ENCODE peak calls at places on chromosomes 2 and 18, in ten cellular contexts. P is transverse colon, A is prostate gland, T is Caco-2, N is A549, E is mucosa of descending colon, F is ovary, Q is sigmoid colon, G is lower lobe of right lung, S is mammary epithelial cell. M is an unnamed sample. For H3K4me1, the result is how much of the 10 kb centered on the place peaks cover.

GRCh38 chr2:234258562-234259141 is 208.2 kb downstream of the SPP2 start:
- DNase-seq in F (no peak), P (no peak), G (no peak), E (no peak), A (no peak), S (peak), Q (no peak), T (peak), N (no peak), M (no peak)

GRCh38 chr2:200525066-200525465 is 941 bp upstream of the SGO2 start:
- DNase-seq in Q (no peak), A (no peak), S (no peak), G (no peak), P (no peak), T (no peak), F (no peak), E (no peak), N (no peak), M (no peak)

GRCh38 chr18:1663879-1664705 is 759.4 kb downstream of the ADCYAP1 start:
- DNase-seq in P (peak), N (peak), A (no peak), G (peak), F (peak), S (peak), E (peak), T (peak), Q (no peak), M (peak)

GRCh38 chr2:200756618-200757321 is 54.9 kb upstream of the BZW1 start:
- DNase-seq in P (peak), F (no peak), E (peak), S (peak), T (peak), G (no peak), Q (no peak), N (peak), A (no peak), M (no peak)

GRCh38 chr2:215773728-215774127 is 239.6 kb downstream of the MREG start:
- DNase-seq in Q (no peak), T (no peak), F (no peak), A (no peak), S (peak), P (no peak), N (peak), E (no peak), G (peak), M (no peak)

GRCh38 chr2:37928377-37928776 is 3.3 kb downstream of the RMDN2 start:
- DNase-seq in G (no peak), P (no peak), S (no peak), T (no peak), F (no peak), E (peak), Q (no peak), A (no peak), N (no peak), M (no peak)

GRCh38 chr2:1829831-1830230 is 85.5 kb upstream of the PXDN start:
- DNase-seq in T (no peak), A (no peak), F (no peak), N (no peak), G (no peak), S (no peak), P (no peak), E (no peak), Q (no peak), M (no peak)

GRCh38 chr2:149921911-149922616 is 334.5 kb upstream of the MMADHC start:
- DNase-seq in E (no peak), F (no peak), P (no peak), T (no peak), Q (no peak), N (no peak), A (no peak), S (peak), G (no peak), M (no peak)

GRCh38 chr2:205642562-205643350 is 39.5 kb upstream of the NRP2 start:
- DNase-seq in A (no peak), Q (no peak), T (no peak), E (no peak), S (no peak), P (no peak), F (no peak), N (no peak), G (no peak), M (no peak)

GRCh38 chr18:43883886-43884285 is 606.6 kb upstream of the SYT4 start:
- DNase-seq in A (no peak), N (no peak), T (no peak), E (no peak), Q (no peak), P (no peak), G (no peak), S (no peak), F (no peak), M (no peak)

GRCh38 chr2:135745545-135745944 is 3.9 kb downstream of the UBXN4 start:
- DNase-seq in T (no peak), E (no peak), Q (no peak), P (no peak), F (no peak), A (no peak), S (peak), N (no peak), G (no peak), M (no peak)

GRCh38 chr2:42809876-42810125 is 17.4 kb upstream of the HAAO start:
- DNase-seq in T (peak), P (peak), Q (peak), N (peak), E (peak), S (peak), A (peak), F (peak), G (peak), M (peak)

GRCh38 chr2:201933792-201934229 is 99.8 kb upstream of the FZD7 start:
- DNase-seq in N (no peak), T (no peak), P (no peak), S (no peak), A (no peak), Q (no peak), E (no peak), F (no peak), G (no peak), M (no peak)

GRCh38 chr2:21427606-21428005 is 303.8 kb downstream of the TDRD15 start:
- DNase-seq in N (no peak), A (no peak), F (no peak), Q (no peak), P (no peak), S (no peak), E (no peak), G (no peak), T (no peak), M (no peak)

GRCh38 chr18:28086530-28087172 is 90.3 kb downstream of the CDH2 start:
- DNase-seq in A (no peak), N (no peak), Q (no peak), F (no peak), P (no peak), E (no peak), T (no peak), S (peak), G (no peak), M (no peak)

GRCh38 chr18:22385718-22386117 is 32.0 kb downstream of the CTAGE1 start:
- DNase-seq in E (no peak), G (no peak), T (no peak), P (no peak), N (no peak), S (peak), F (no peak), A (no peak), Q (no peak), M (no peak)

GRCh38 chr2:212539145-212539880 is 711 bp upstream of the ERBB4 start:
- DNase-seq in A (peak), T (peak), N (no peak), F (peak), Q (peak), G (peak), E (peak), S (no peak), P (no peak), M (peak)

GRCh38 chr2:207394812-207395534 is 134.8 kb upstream of the CREB1 start:
- DNase-seq in E (no peak), N (peak), P (no peak), S (peak), G (no peak), A (no peak), Q (no peak), T (no peak), F (peak), M (no peak)

GRCh38 chr2:105525201-105525600 is 126.3 kb upstream of the FHL2 start:
- DNase-seq in F (no peak), T (no peak), S (no peak), Q (no peak), E (no peak), N (no peak), G (no peak), P (no peak), A (no peak), M (no peak)

GRCh38 chr2:145994910-145995309 is 1475.0 kb upstream of the ZEB2 start:
- DNase-seq in T (no peak), N (no peak), A (no peak), S (no peak), Q (no peak), E (no peak), G (no peak), P (no peak), F (no peak), M (no peak)

GRCh38 chr2:15968280-15969178 is 28.2 kb downstream of the MYCN start:
- DNase-seq in G (no peak), P (no peak), T (peak), E (no peak), A (no peak), S (peak), Q (no peak), F (no peak), N (no peak), M (no peak)

GRCh38 chr18:61333746-61334490 is 688 bp downstream of the CDH20 start:
- DNase-seq in P (no peak), G (no peak), F (no peak), N (no peak), T (no peak), A (no peak), S (peak), Q (no peak), E (no peak), M (no peak)

GRCh38 chr2:224308267-224308911 is 93.5 kb downstream of the FAM124B start:
- DNase-seq in F (no peak), P (no peak), S (no peak), T (no peak), E (no peak), A (no peak), N (no peak), Q (no peak), G (no peak), M (no peak)

GRCh38 chr2:149613712-149614111 is 26.1 kb upstream of the MMADHC start:
- DNase-seq in P (no peak), Q (no peak), E (no peak), S (no peak), G (no peak), T (no peak), N (no peak), F (no peak), A (no peak), M (no peak)

GRCh38 chr18:54787616-54788015 is 40.7 kb upstream of the RAB27B start:
- DNase-seq in G (no peak), N (no peak), A (no peak), T (no peak), Q (no peak), P (no peak), S (no peak), E (no peak), F (no peak), M (no peak)

GRCh38 chr2:100235098-100235497 is 87.2 kb downstream of the LONRF2 start:
- DNase-seq in G (no peak), A (no peak), F (no peak), T (no peak), N (no peak), Q (no peak), S (no peak), P (peak), E (no peak), M (no peak)

GRCh38 chr2:232951891-232952290 is 61.2 kb downstream of the NGEF start:
- DNase-seq in N (peak), P (no peak), F (no peak), S (peak), E (no peak), G (no peak), A (no peak), Q (no peak), T (no peak), M (no peak)

GRCh38 chr2:36329746-36330145 is 25.8 kb upstream of the CRIM1 start:
- DNase-seq in T (no peak), F (no peak), E (no peak), N (peak), P (no peak), S (peak), G (no peak), Q (no peak), A (no peak), M (no peak)

GRCh38 chr2:158662406-158662805 is 132.7 kb upstream of the DAPL1 start:
- DNase-seq in E (no peak), N (no peak), Q (no peak), S (no peak), A (no peak), F (no peak), G (no peak), T (no peak), P (no peak), M (no peak)
- H3K4me3 ChIP-seq in E (no peak), N (no peak), Q (no peak), S (no peak), A (no peak), F (no peak), G (no peak), T (no peak), P (no peak), M (no peak)

GRCh38 chr2:71129891-71130324 is at the start of gene MCEE:
- DNase-seq in G (peak), P (peak), F (peak), Q (peak), A (peak), N (peak), T (peak), S (peak), E (peak), M (peak)

GRCh38 chr2:71125506-71126294 is 4.3 kb downstream of the MCEE start:
- DNase-seq in T (no peak), N (no peak), G (no peak), S (no peak), Q (no peak), E (no peak), F (no peak), A (no peak), P (no peak), M (no peak)

GRCh38 chr2:71130325-71131260 is at the start of gene MPHOSPH10:
- DNase-seq in E (peak), Q (peak), S (peak), N (peak), P (peak), F (peak), A (peak), G (peak), T (peak), M (peak)

GRCh38 chr2:71129114-71129890 is 727 bp downstream of the MCEE start:
- DNase-seq in S (peak), P (no peak), Q (no peak), A (peak), T (no peak), G (no peak), E (no peak), N (no peak), F (no peak), M (no peak)

GRCh38 chr2:71126957-71127356 is 3.1 kb downstream of the MCEE start:
- DNase-seq in Q (no peak), T (no peak), N (no peak), S (no peak), G (no peak), P (no peak), F (no peak), E (no peak), A (no peak), M (no peak)
- TF ChIP-seq CTCF in Q (no peak), T (no peak), N (no peak), S (no peak), G (no peak), P (no peak), F (no peak), E (no peak), A (no peak), M (no peak)

GRCh38 chr2:217105733-217106649 is 246.1 kb upstream of the TNP1 start:
- DNase-seq in P (no peak), S (peak), N (peak), E (no peak), A (no peak), F (no peak), G (no peak), Q (no peak), T (no peak), M (no peak)

GRCh38 chr2:217107480-217107879 is 247.6 kb upstream of the TNP1 start:
- DNase-seq in G (no peak), E (no peak), P (no peak), A (no peak), T (no peak), Q (no peak), N (no peak), F (no peak), S (no peak), M (no peak)

GRCh38 chr2:217108575-217109027 is 248.7 kb upstream of the TNP1 start:
- DNase-seq in P (no peak), N (no peak), E (no peak), S (no peak), F (no peak), Q (no peak), T (no peak), G (no peak), A (no peak), M (no peak)

GRCh38 chr2:217106650-217107014 is 246.8 kb upstream of the TNP1 start:
- DNase-seq in T (no peak), N (peak), E (no peak), P (no peak), Q (no peak), A (no peak), F (no peak), S (no peak), G (no peak), M (no peak)

DNA sequence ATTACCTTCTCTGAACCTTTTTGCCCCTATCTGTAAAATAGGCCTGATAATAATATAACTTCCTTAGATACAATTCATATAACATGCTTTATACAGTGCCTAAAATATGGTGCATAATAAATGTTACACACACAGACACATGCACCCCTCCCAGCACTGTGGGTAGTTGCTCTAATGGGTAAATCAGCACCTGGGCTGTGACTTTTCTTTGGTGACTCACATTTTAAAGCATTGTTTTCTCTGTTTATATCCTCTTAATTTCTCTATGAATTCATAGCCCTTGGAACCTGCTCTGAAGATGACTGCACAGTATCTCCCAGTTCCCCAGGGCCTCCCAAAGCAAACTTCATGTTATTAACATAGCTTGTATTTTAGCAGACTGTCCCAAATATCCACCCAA is 248.2 kb upstream of the TNP1 start:
- DNase-seq in T (no peak), Q (no peak), S (no peak), N (no peak), E (no peak), F (no peak), P (no peak), G (no peak), A (no peak), M (no peak)
- H3K4me1 ChIP-seq in T (under half), Q (under half), S (half or more), N (under half), E (under half), F (under half), P (under half), G (under half), A (under half), M (under half)

GRCh38 chr2:25979006-25979405 is 3.3 kb downstream of the KIF3C start:
- DNase-seq in T (no peak), N (no peak), F (no peak), A (no peak), Q (no peak), E (no peak), G (no peak), P (no peak), S (no peak), M (no peak)

GRCh38 chr2:25982273-25982967 is at the start of gene KIF3C:
- DNase-seq in G (peak), P (peak), E (peak), A (peak), N (peak), T (peak), F (peak), Q (peak), S (peak), M (peak)

GRCh38 chr2:25980076-25980887 is 2.0 kb downstream of the KIF3C start:
- DNase-seq in A (no peak), G (no peak), Q (no peak), E (no peak), T (no peak), F (no peak), P (no peak), S (no peak), N (no peak), M (no peak)

GRCh38 chr2:25981596-25982272 is 563 bp downstream of the KIF3C start:
- DNase-seq in E (no peak), Q (no peak), G (no peak), F (peak), T (no peak), A (no peak), S (no peak), P (no peak), N (no peak), M (peak)

GRCh38 chr2:25980951-25981350 is 1.3 kb downstream of the KIF3C start:
- DNase-seq in E (no peak), F (no peak), P (no peak), Q (no peak), S (no peak), G (no peak), A (no peak), N (no peak), T (no peak), M (no peak)
- H3K4me3 ChIP-seq in E (no peak), F (no peak), P (no peak), Q (no peak), S (no peak), G (no peak), A (no peak), N (peak), T (no peak), M (no peak)

GRCh38 chr2:242019344-242019743 is 149.8 kb downstream of the RTP5 start:
- DNase-seq in P (no peak), F (peak), A (no peak), S (no peak), G (no peak), T (no peak), Q (peak), N (no peak), E (no peak), M (peak)

GRCh38 chr2:242027676-242028450 is 158.3 kb downstream of the RTP5 start:
- DNase-seq in P (no peak), G (no peak), E (no peak), Q (peak), F (no peak), S (no peak), T (no peak), N (no peak), A (no peak), M (peak)

GRCh38 chr2:242020196-242021004 is 150.9 kb downstream of the RTP5 start:
- DNase-seq in P (peak), S (no peak), G (peak), A (no peak), T (peak), Q (peak), E (peak), N (peak), F (peak), M (peak)

GRCh38 chr2:242024751-242025355 is 155.3 kb downstream of the RTP5 start:
- DNase-seq in A (no peak), G (no peak), N (no peak), E (no peak), T (no peak), P (no peak), F (peak), S (no peak), Q (peak), M (peak)

DNA sequence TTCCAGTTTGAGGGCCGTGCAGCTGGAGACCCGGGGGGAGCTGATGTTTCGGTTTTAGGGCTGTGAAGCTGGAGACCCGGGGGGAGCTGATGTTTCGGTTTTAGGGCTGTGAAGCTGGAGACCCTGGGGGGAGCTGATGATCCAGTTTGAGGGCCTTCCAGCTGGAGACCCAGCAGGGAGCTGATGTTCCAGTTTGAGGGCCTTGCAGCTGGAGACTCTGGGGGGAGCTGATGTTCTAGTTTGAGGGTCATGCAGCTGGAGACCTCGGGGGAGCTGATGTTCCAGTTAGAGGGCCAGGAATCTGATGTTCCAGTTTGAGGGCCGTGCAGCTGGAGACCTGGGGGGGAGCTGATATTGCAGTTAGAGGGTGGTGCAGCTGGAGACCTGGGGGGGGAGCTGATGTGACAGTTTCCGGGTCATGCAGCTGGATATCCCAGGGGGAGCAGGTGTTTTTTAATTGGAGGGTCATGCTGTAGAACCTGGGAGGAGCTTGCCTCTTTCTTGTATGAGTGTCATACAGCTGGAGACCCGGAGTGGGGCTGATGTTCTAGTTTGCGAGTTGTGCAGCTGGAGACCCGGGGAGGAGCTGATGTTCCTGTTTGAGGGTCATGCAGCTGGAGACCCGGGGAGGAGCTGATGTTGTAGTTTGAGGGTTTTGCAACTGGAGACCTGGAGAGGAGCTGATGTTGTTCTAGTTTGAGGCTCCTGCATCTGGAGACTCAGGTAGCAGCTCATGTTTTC is 153.2 kb downstream of the RTP5 start:
- DNase-seq in G (no peak), A (no peak), F (peak), E (no peak), Q (peak), T (no peak), N (no peak), S (no peak), P (no peak), M (peak)
- TF ChIP-seq CTCF in G (no peak), A (no peak), F (no peak), E (no peak), Q (no peak), T (no peak), N (no peak), S (no peak), P (no peak), M (no peak)

M was measured in upper lobe of right lung.